ENCODE peak calls at places on chromosomes 2 and 18, in ten cellular contexts. H is activated CD4-positive, CD25-positive, alpha-beta regulatory T cell treated with anti-CD3 and anti-CD28 coated beads, Interleukin-2, amount 50 U/mL, for 24 hours; A is effector memory CD8-positive, alpha-beta T cell; X is pancreas; F is Panc1; P is body of pancreas; L is natural killer cell; K is right lobe of liver; C is right cardiac atrium; R is lower lobe of right lung. J is an unnamed sample.

GRCh38 chr2:241534293-241534692 is 24.3 kb upstream of the BOK start:
- ATAC-seq in A (no peak), P (no peak), H (no peak), L (no peak), F (no peak), R (no peak), C (no peak), X (no peak), K (no peak), J (no peak)

GRCh38 chr2:145380436-145381017 is 860.6 kb upstream of the ZEB2 start:
- ATAC-seq in K (no peak), X (no peak), C (no peak), R (no peak), L (no peak), P (no peak), A (no peak), H (no peak), F (no peak), J (peak)

GRCh38 chr18:40821596-40822243 is 1133.3 kb upstream of the PIK3C3 start:
- ATAC-seq in H (no peak), K (no peak), X (no peak), L (no peak), A (no peak), R (no peak), P (no peak), F (no peak), C (no peak), J (no peak)

GRCh38 chr18:79208882-79209281 is 139.7 kb downstream of the ATP9B start:
- ATAC-seq in C (peak), A (no peak), F (peak), L (no peak), H (no peak), K (no peak), R (no peak), X (peak), P (peak), J (no peak)

GRCh38 chr2:232893834-232894233 is 23.8 kb downstream of the SNORC start:
- ATAC-seq in A (no peak), P (no peak), L (no peak), K (no peak), F (no peak), R (no peak), C (no peak), H (no peak), X (no peak), J (no peak)

GRCh38 chr2:135942936-135943688 is 42.3 kb downstream of the DARS1 start:
- ATAC-seq in H (no peak), C (no peak), A (no peak), L (no peak), X (no peak), P (no peak), R (no peak), F (no peak), K (no peak), J (no peak)

GRCh38 chr2:215553946-215554345 is 118.1 kb upstream of the FN1 start:
- ATAC-seq in A (no peak), F (no peak), K (no peak), R (no peak), L (no peak), P (no peak), H (no peak), C (no peak), X (no peak), J (peak)

GRCh38 chr2:162025121-162025911 is 48.7 kb downstream of the DPP4 start:
- ATAC-seq in A (no peak), X (no peak), P (no peak), L (no peak), K (no peak), F (no peak), C (no peak), H (no peak), R (no peak), J (peak)

GRCh38 chr2:157258520-157259326 is 1.2 kb downstream of the GALNT5 start:
- ATAC-seq in X (no peak), C (no peak), A (no peak), F (no peak), H (no peak), R (peak), K (no peak), P (no peak), L (no peak), J (peak)

GRCh38 chr2:202950592-202950991 is 38.5 kb downstream of the CARF start:
- ATAC-seq in L (peak), C (no peak), F (no peak), H (no peak), P (no peak), A (no peak), X (no peak), K (peak), R (peak), J (no peak)